ENCODE peak calls at places on chromosomes 11 and 22, in four cellular contexts. One of them, this sample, is unnamed.

GRCh38 chr11:46036009-46036408 is 85.2 kb downstream of the PHF21A start:
- DNase-seq in H1: no peak
- DNase-seq in GM12878: no peak
- DNase-seq in HepG2: no peak
- DNase-seq in this sample: no peak

GRCh38 chr22:19448076-19448607 is 631 bp upstream of the C22orf39 start:
- DNase-seq in H1: no peak
- DNase-seq in GM12878: no peak
- DNase-seq in HepG2: peak
- DNase-seq in this sample: peak

GRCh38 chr11:117730256-117730800 is 66.7 kb downstream of the DSCAML1 start:
- DNase-seq in H1: no peak
- DNase-seq in GM12878: no peak
- DNase-seq in HepG2: no peak
- DNase-seq in this sample: no peak

GRCh38 chr11:11618973-11619435 is 2.8 kb downstream of the GALNT18 start:
- DNase-seq in H1: no peak
- DNase-seq in GM12878: no peak
- DNase-seq in HepG2: peak
- DNase-seq in this sample: no peak

GRCh38 chr22:48753752-48754517 is 1073.7 kb downstream of the BRD1 start:
- DNase-seq in H1: no peak
- DNase-seq in GM12878: no peak
- DNase-seq in HepG2: no peak
- DNase-seq in this sample: no peak

GRCh38 chr11:45879803-45880685 is 5.4 kb upstream of the MAPK8IP1 start:
- DNase-seq in H1: no peak
- DNase-seq in GM12878: no peak
- DNase-seq in HepG2: no peak
- DNase-seq in this sample: peak

GRCh38 chr11:72100462-72100861 is 2.6 kb downstream of the LAMTOR1 start:
- DNase-seq in H1: no peak
- DNase-seq in GM12878: no peak
- DNase-seq in HepG2: no peak
- DNase-seq in this sample: peak

GRCh38 chr22:49892226-49892899 is 25.9 kb downstream of the ALG12 start:
- DNase-seq in H1: no peak
- DNase-seq in GM12878: no peak
- DNase-seq in HepG2: no peak
- DNase-seq in this sample: no peak

GRCh38 chr11:14700593-14700992 is 57.0 kb downstream of the PDE3B start:
- DNase-seq in H1: no peak
- DNase-seq in GM12878: no peak
- DNase-seq in HepG2: no peak
- DNase-seq in this sample: no peak

GRCh38 chr22:32469799-32470212 is 4.8 kb upstream of the FBXO7 start:
- DNase-seq in H1: no peak
- DNase-seq in GM12878: no peak
- DNase-seq in HepG2: no peak
- DNase-seq in this sample: peak
- TF ChIP-seq POLR2A in H1: no peak
- TF ChIP-seq POLR2A in GM12878: no peak
- TF ChIP-seq POLR2A in HepG2: no peak
- TF ChIP-seq POLR2A in this sample: no peak

GRCh38 chr11:57116654-57117053 is 65.1 kb upstream of the LRRC55 start:
- DNase-seq in H1: peak
- DNase-seq in GM12878: no peak
- DNase-seq in HepG2: peak
- DNase-seq in this sample: peak
- TF ChIP-seq CREB1 in H1: no peak
- TF ChIP-seq CREB1 in GM12878: no peak
- TF ChIP-seq CREB1 in HepG2: no peak
- TF ChIP-seq CREB1 in this sample: no peak

GRCh38 chr11:62599069-62599696 is 2.5 kb downstream of the MTA2 start:
- DNase-seq in H1: peak
- DNase-seq in GM12878: peak
- DNase-seq in HepG2: peak
- DNase-seq in this sample: peak
- TF ChIP-seq POLR2A in H1: peak
- TF ChIP-seq POLR2A in GM12878: peak
- TF ChIP-seq POLR2A in HepG2: peak
- TF ChIP-seq POLR2A in this sample: peak

GRCh38 chr11:124800226-124800929 is at the start of gene MSANTD2:
- DNase-seq in H1: peak
- DNase-seq in GM12878: no peak
- DNase-seq in HepG2: peak
- DNase-seq in this sample: peak

GRCh38 chr11:124799384-124800225 is 601 bp downstream of the MSANTD2 start:
- DNase-seq in H1: peak
- DNase-seq in GM12878: no peak
- DNase-seq in HepG2: no peak
- DNase-seq in this sample: peak

GRCh38 chr11:124801014-124801413 is 808 bp upstream of the MSANTD2 start:
- DNase-seq in H1: no peak
- DNase-seq in GM12878: no peak
- DNase-seq in HepG2: no peak
- DNase-seq in this sample: no peak

GRCh38 chr11:124796312-124796711 is 3.9 kb downstream of the MSANTD2 start:
- DNase-seq in H1: no peak
- DNase-seq in GM12878: no peak
- DNase-seq in HepG2: no peak
- DNase-seq in this sample: no peak

GRCh38 chr11:124798991-124799383 is 1.2 kb downstream of the MSANTD2 start:
- DNase-seq in H1: no peak
- DNase-seq in GM12878: no peak
- DNase-seq in HepG2: no peak
- DNase-seq in this sample: no peak
- TF ChIP-seq CREB1 in H1: no peak
- TF ChIP-seq CREB1 in GM12878: no peak
- TF ChIP-seq CREB1 in HepG2: no peak
- TF ChIP-seq CREB1 in this sample: no peak

GRCh38 chr11:111512296-111513239 is at the start of gene BTG4:
- DNase-seq in H1: peak
- DNase-seq in GM12878: no peak
- DNase-seq in HepG2: no peak
- DNase-seq in this sample: peak
- TF ChIP-seq POLR2A in H1: no peak
- TF ChIP-seq POLR2A in GM12878: no peak
- TF ChIP-seq POLR2A in HepG2: no peak
- TF ChIP-seq POLR2A in this sample: no peak

This sample was measured in K562.